ENCODE peak calls at places on chromosome 13, in eight cellular contexts. N, X, A, D, G, H, K and C are unnamed samples.
A peak's percentile ranks its signal among the peaks of the same experiment; 100 is the strongest.

GRCh38 chr13:84662503-84662902 is 780.2 kb upstream of the SLITRK1 start:
- DNase-seq in H (no peak), G (no peak), A (no peak), D (no peak), X (no peak), K (no peak), N (no peak), C (no peak)

GRCh38 chr13:97116754-97117153 is 105.4 kb upstream of the MBNL2 start:
- DNase-seq in G (peak; percentile 42), D (no peak), K (peak; percentile 40), N (no peak), X (no peak), H (no peak), A (peak; percentile 64), C (no peak)

GRCh38 chr13:113916330-113916815 is 52.5 kb upstream of the GAS6 start:
- DNase-seq in D (no peak), G (no peak), H (no peak), N (no peak), X (no peak), K (no peak), A (peak; percentile 82), C (no peak)

GRCh38 chr13:107534548-107534947 is 680.8 kb downstream of the LIG4 start:
- DNase-seq in A (no peak), K (no peak), G (no peak), X (no peak), D (no peak), N (no peak), H (no peak), C (no peak)

GRCh38 chr13:94710881-94711560 is 1.3 kb downstream of the SOX21 start:
- DNase-seq in A (no peak), N (no peak), G (no peak), X (peak; percentile 77), H (no peak), K (peak; percentile 73), D (peak; percentile 10), C (no peak)

GRCh38 chr13:53010374-53011105 is 18.1 kb upstream of the OLFM4 start:
- DNase-seq in G (no peak), K (no peak), D (no peak), N (no peak), X (peak; percentile 31), H (no peak), A (peak; percentile 78), C (no peak)

GRCh38 chr13:42821437-42821836 is 40.1 kb downstream of the FAM216B start:
- DNase-seq in G (no peak), H (no peak), N (no peak), X (no peak), D (no peak), A (no peak), K (no peak), C (no peak)

GRCh38 chr13:75541287-75541686 is 3.6 kb upstream of the COMMD6 start:
- DNase-seq in N (no peak), H (no peak), K (no peak), D (no peak), G (no peak), X (no peak), A (no peak), C (no peak)

GRCh38 chr13:113929628-113930615 is 44.0 kb downstream of the C13orf46 start:
- DNase-seq in K (peak; percentile 61), N (no peak), A (no peak), H (peak; percentile 2), D (no peak), X (no peak), G (no peak), C (no peak)

GRCh38 chr13:19169991-19170390 is 11.6 kb downstream of the TUBA3C start:
- DNase-seq in D (no peak), K (no peak), A (no peak), H (no peak), N (no peak), X (no peak), G (no peak), C (no peak)

GRCh38 chr13:112879283-112879833 is 89.7 kb upstream of the MCF2L start:
- DNase-seq in X (no peak), G (no peak), K (no peak), A (no peak), H (no peak), N (no peak), D (no peak), C (no peak)

GRCh38 chr13:93505104-93505952 is 278.7 kb downstream of the GPC6 start:
- DNase-seq in H (no peak), K (no peak), N (no peak), A (no peak), D (no peak), G (no peak), X (no peak), C (no peak)

GRCh38 chr13:98293103-98293502 is 116.0 kb upstream of the RNF113B start:
- DNase-seq in K (no peak), G (no peak), X (peak; percentile 82), N (no peak), D (no peak), A (no peak), H (no peak), C (no peak)

GRCh38 chr13:67119481-67119883 is 110.7 kb downstream of the PCDH9 start:
- DNase-seq in K (no peak), H (no peak), N (no peak), X (no peak), D (no peak), G (no peak), A (peak; percentile 85), C (no peak)

GRCh38 chr13:73902296-73902695 is 231.9 kb downstream of the KLF12 start:
- DNase-seq in X (no peak), D (no peak), N (no peak), G (no peak), K (no peak), H (no peak), A (no peak), C (no peak)

GRCh38 chr13:51844862-51845573 is at the start of gene TMEM272:
- DNase-seq in K (peak; percentile 91), H (no peak), X (peak; percentile 45), D (peak; percentile 40), N (peak; percentile 13), A (no peak), G (peak; percentile 20), C (peak; percentile 12)